ENCODE peak calls at places on chromosomes 2 and 18, in eight cellular contexts. One of them, this sample, is unnamed.

GRCh38 chr2:123101434-123101833 is 923.7 kb upstream of the CNTNAP5 start:
- DNase-seq in EL: no peak
- DNase-seq in Calu3: no peak
- DNase-seq in A172: no peak
- DNase-seq in GM23248: no peak
- DNase-seq in NCI-H1105: no peak
- DNase-seq in D341Med: no peak
- DNase-seq in IMR-90: no peak
- DNase-seq in this sample: no peak

GRCh38 chr2:182038579-182038978 is 52.9 kb downstream of the PPP1R1C start:
- DNase-seq in EL: peak
- DNase-seq in Calu3: peak
- DNase-seq in A172: peak
- DNase-seq in GM23248: peak
- DNase-seq in NCI-H1105: no peak
- DNase-seq in D341Med: no peak
- DNase-seq in IMR-90: peak
- DNase-seq in this sample: peak

GRCh38 chr2:63840081-63840784 is 1.5 kb upstream of the UGP2 start:
- DNase-seq in EL: no peak
- DNase-seq in Calu3: no peak
- DNase-seq in A172: no peak
- DNase-seq in GM23248: no peak
- DNase-seq in NCI-H1105: no peak
- DNase-seq in D341Med: no peak
- DNase-seq in IMR-90: no peak
- DNase-seq in this sample: no peak

GRCh38 chr18:2169656-2170055 is 401.6 kb downstream of the METTL4 start:
- DNase-seq in EL: no peak
- DNase-seq in Calu3: no peak
- DNase-seq in A172: no peak
- DNase-seq in GM23248: no peak
- DNase-seq in NCI-H1105: no peak
- DNase-seq in D341Med: no peak
- DNase-seq in IMR-90: no peak
- DNase-seq in this sample: no peak

GRCh38 chr2:145572238-145572637 is 1052.3 kb upstream of the ZEB2 start:
- DNase-seq in EL: no peak
- DNase-seq in Calu3: no peak
- DNase-seq in A172: no peak
- DNase-seq in GM23248: no peak
- DNase-seq in NCI-H1105: no peak
- DNase-seq in D341Med: no peak
- DNase-seq in IMR-90: no peak
- DNase-seq in this sample: no peak

GRCh38 chr18:24368749-24369148 is 28.9 kb downstream of the OSBPL1A start:
- DNase-seq in EL: no peak
- DNase-seq in Calu3: no peak
- DNase-seq in A172: no peak
- DNase-seq in GM23248: peak
- DNase-seq in NCI-H1105: no peak
- DNase-seq in D341Med: no peak
- DNase-seq in IMR-90: peak
- DNase-seq in this sample: no peak

GRCh38 chr2:75539955-75540716 is 20.6 kb downstream of the EVA1A start:
- DNase-seq in EL: no peak
- DNase-seq in Calu3: no peak
- DNase-seq in A172: no peak
- DNase-seq in GM23248: peak
- DNase-seq in NCI-H1105: no peak
- DNase-seq in D341Med: no peak
- DNase-seq in IMR-90: no peak
- DNase-seq in this sample: peak

GRCh38 chr2:183207110-183207509 is 82.9 kb downstream of the NUP35 start:
- DNase-seq in EL: peak
- DNase-seq in Calu3: no peak
- DNase-seq in A172: peak
- DNase-seq in GM23248: peak
- DNase-seq in NCI-H1105: no peak
- DNase-seq in D341Med: no peak
- DNase-seq in IMR-90: peak
- DNase-seq in this sample: peak

GRCh38 chr2:203591642-203592041 is 56.5 kb upstream of the RAPH1 start:
- DNase-seq in EL: peak
- DNase-seq in Calu3: no peak
- DNase-seq in A172: no peak
- DNase-seq in GM23248: peak
- DNase-seq in NCI-H1105: no peak
- DNase-seq in D341Med: no peak
- DNase-seq in IMR-90: peak
- DNase-seq in this sample: no peak

GRCh38 chr2:183242937-183243336 is 118.7 kb downstream of the NUP35 start:
- DNase-seq in EL: peak
- DNase-seq in Calu3: no peak
- DNase-seq in A172: peak
- DNase-seq in GM23248: peak
- DNase-seq in NCI-H1105: peak
- DNase-seq in D341Med: no peak
- DNase-seq in IMR-90: peak
- DNase-seq in this sample: no peak

GRCh38 chr2:127134833-127135830 is 28.2 kb upstream of the BIN1 start:
- DNase-seq in EL: no peak
- DNase-seq in Calu3: no peak
- DNase-seq in A172: no peak
- DNase-seq in GM23248: no peak
- DNase-seq in NCI-H1105: no peak
- DNase-seq in D341Med: no peak
- DNase-seq in IMR-90: no peak
- DNase-seq in this sample: no peak

GRCh38 chr2:40606862-40607261 is 155.0 kb upstream of the SLC8A1 start:
- DNase-seq in EL: peak
- DNase-seq in Calu3: no peak
- DNase-seq in A172: peak
- DNase-seq in GM23248: peak
- DNase-seq in NCI-H1105: no peak
- DNase-seq in D341Med: no peak
- DNase-seq in IMR-90: peak
- DNase-seq in this sample: peak

GRCh38 chr18:74935411-74935810 is 273.5 kb downstream of the PTGR3 start:
- DNase-seq in EL: peak
- DNase-seq in Calu3: no peak
- DNase-seq in A172: no peak
- DNase-seq in GM23248: no peak
- DNase-seq in NCI-H1105: no peak
- DNase-seq in D341Med: no peak
- DNase-seq in IMR-90: no peak
- DNase-seq in this sample: no peak

GRCh38 chr2:179817181-179817841 is 44.1 kb downstream of the ZNF385B start:
- DNase-seq in EL: peak
- DNase-seq in Calu3: no peak
- DNase-seq in A172: peak
- DNase-seq in GM23248: no peak
- DNase-seq in NCI-H1105: no peak
- DNase-seq in D341Med: no peak
- DNase-seq in IMR-90: no peak
- DNase-seq in this sample: no peak